ENCODE peak calls at places on chromosomes 6 and 20, in ten cellular contexts. G is IMR-90; I is hepatocyte; E is LoVo; S is uterus; Q is NAMALWA; R is AG08396; O is activated T-helper 1 cell treated with Interleukin-2 at 50 U/mL for 16 hours; J is lung microvascular endothelial cell; A is activated CD8-positive, alpha-beta T cell treated with anti-CD3 and anti-CD28 coated beads for 36 hours. U is an unnamed sample.

GRCh38 chr6:96450760-96451116 is 70.9 kb upstream of the UFL1 start:
- DNase-seq in G (no peak), I (no peak), E (no peak), S (no peak), Q (no peak), R (no peak), O (no peak), J (no peak), A (no peak), U (no peak)

GRCh38 chr20:7772376-7772775 is 167.9 kb downstream of the HAO1 start:
- DNase-seq in G (peak), I (no peak), E (peak), S (no peak), Q (no peak), R (peak), O (no peak), J (peak), A (no peak), U (no peak)

GRCh38 chr6:43951063-43951755 is 176.0 kb downstream of the MRPL14 start:
- DNase-seq in G (no peak), I (peak), E (no peak), S (peak), Q (peak), R (peak), O (no peak), J (peak), A (peak), U (no peak)

GRCh38 chr6:147000545-147001488 is 203.4 kb upstream of the STXBP5 start:
- DNase-seq in G (peak), I (peak), E (no peak), S (no peak), Q (no peak), R (peak), O (no peak), J (peak), A (no peak), U (no peak)

GRCh38 chr6:91573826-91574416 is 987.0 kb upstream of the MAP3K7 start:
- DNase-seq in G (no peak), I (no peak), E (no peak), S (no peak), Q (peak), R (no peak), O (no peak), J (no peak), A (no peak), U (no peak)

GRCh38 chr6:15952231-15953151 is 176.4 kb upstream of the MYLIP start:
- DNase-seq in G (no peak), I (no peak), E (no peak), S (no peak), Q (no peak), R (no peak), O (no peak), J (peak), A (no peak), U (no peak)

GRCh38 chr6:31465718-31466117 is 32.2 kb upstream of the MICB start:
- DNase-seq in G (no peak), I (no peak), E (no peak), S (no peak), Q (no peak), R (no peak), O (no peak), J (no peak), A (no peak), U (no peak)

GRCh38 chr6:41732601-41733348 is 2.6 kb downstream of the TFEB start:
- DNase-seq in G (no peak), I (peak), E (no peak), S (no peak), Q (peak), R (no peak), O (peak), J (no peak), A (peak), U (peak)

GRCh38 chr6:15312500-15312899 is 66.6 kb downstream of the JARID2 start:
- DNase-seq in G (peak), I (no peak), E (no peak), S (no peak), Q (peak), R (no peak), O (no peak), J (peak), A (no peak), U (no peak)

GRCh38 chr6:41583576-41583975 is 37.4 kb downstream of the FOXP4 start:
- DNase-seq in G (no peak), I (no peak), E (no peak), S (no peak), Q (no peak), R (no peak), O (no peak), J (no peak), A (no peak), U (no peak)

GRCh38 chr20:50734730-50735679 is 3.6 kb downstream of the PARD6B start:
- DNase-seq in G (no peak), I (no peak), E (no peak), S (no peak), Q (no peak), R (no peak), O (no peak), J (no peak), A (no peak), U (no peak)

GRCh38 chr6:11712760-11713159 is 65.8 kb downstream of the ADTRP start:
- DNase-seq in G (peak), I (no peak), E (no peak), S (peak), Q (no peak), R (no peak), O (no peak), J (no peak), A (peak), U (no peak)

GRCh38 chr6:139029470-139030210 is 1.1 kb downstream of the ABRACL start:
- DNase-seq in G (peak), I (peak), E (peak), S (peak), Q (peak), R (peak), O (no peak), J (peak), A (peak), U (no peak)

GRCh38 chr6:3428247-3428646 is 28.6 kb downstream of the SLC22A23 start:
- DNase-seq in G (no peak), I (no peak), E (no peak), S (no peak), Q (no peak), R (no peak), O (no peak), J (no peak), A (no peak), U (no peak)

GRCh38 chr6:17865243-17865642 is 122.2 kb downstream of the KIF13A start:
- DNase-seq in G (peak), I (peak), E (peak), S (peak), Q (no peak), R (no peak), O (no peak), J (peak), A (no peak), U (no peak)

GRCh38 chr6:119587537-119587936 is 238.0 kb upstream of the MAN1A1 start:
- DNase-seq in G (peak), I (peak), E (peak), S (no peak), Q (no peak), R (no peak), O (no peak), J (no peak), A (no peak), U (no peak)

GRCh38 chr6:168371989-168372711 is 52.6 kb upstream of the DACT2 start:
- DNase-seq in G (no peak), I (no peak), E (no peak), S (no peak), Q (no peak), R (no peak), O (no peak), J (no peak), A (no peak), U (no peak)

GRCh38 chr6:31308050-31308844 is 36.4 kb upstream of the HLA-C start:
- DNase-seq in G (no peak), I (peak), E (peak), S (no peak), Q (peak), R (no peak), O (peak), J (no peak), A (peak), U (peak)

GRCh38 chr6:156061465-156061864 is 605.8 kb upstream of the NOX3 start:
- DNase-seq in G (no peak), I (no peak), E (no peak), S (no peak), Q (no peak), R (no peak), O (no peak), J (no peak), A (no peak), U (no peak)

GRCh38 chr20:5780233-5781217 is 30.3 kb downstream of the SHLD1 start:
- DNase-seq in G (peak), I (no peak), E (peak), S (no peak), Q (no peak), R (no peak), O (no peak), J (no peak), A (no peak), U (no peak)

GRCh38 chr6:33809619-33810018 is 5.8 kb upstream of the MLN start:
- DNase-seq in G (no peak), I (no peak), E (no peak), S (no peak), Q (peak), R (no peak), O (no peak), J (no peak), A (no peak), U (no peak)

GRCh38 chr20:63330940-63331339 is 30.2 kb downstream of the CHRNA4 start:
- DNase-seq in G (no peak), I (peak), E (no peak), S (no peak), Q (no peak), R (no peak), O (no peak), J (no peak), A (no peak), U (no peak)

GRCh38 chr20:32484221-32485125 is 100.7 kb downstream of the NOL4L start:
- DNase-seq in G (no peak), I (peak), E (peak), S (peak), Q (peak), R (peak), O (no peak), J (peak), A (peak), U (peak)

GRCh38 chr6:149026530-149026942 is 279.7 kb downstream of the UST start:
- DNase-seq in G (peak), I (peak), E (peak), S (no peak), Q (peak), R (peak), O (no peak), J (peak), A (peak), U (no peak)

GRCh38 chr20:20690676-20691476 is 21.6 kb downstream of the RALGAPA2 start:
- DNase-seq in G (no peak), I (no peak), E (no peak), S (no peak), Q (no peak), R (no peak), O (no peak), J (no peak), A (no peak), U (no peak)

GRCh38 chr20:42018979-42019378 is 400.8 kb upstream of the CHD6 start:
- DNase-seq in G (no peak), I (no peak), E (no peak), S (no peak), Q (peak), R (no peak), O (no peak), J (no peak), A (peak), U (no peak)

GRCh38 chr20:54044156-54044555 is 26.2 kb downstream of the BCAS1 start:
- DNase-seq in G (peak), I (peak), E (no peak), S (peak), Q (no peak), R (peak), O (no peak), J (no peak), A (no peak), U (no peak)

GRCh38 chr20:41178904-41179432 is 41.6 kb downstream of the PLCG1 start:
- DNase-seq in G (no peak), I (no peak), E (no peak), S (peak), Q (no peak), R (no peak), O (no peak), J (peak), A (no peak), U (no peak)

GRCh38 chr6:31186052-31186734 is 15.7 kb upstream of the POU5F1 start:
- DNase-seq in G (no peak), I (no peak), E (peak), S (peak), Q (no peak), R (no peak), O (no peak), J (no peak), A (no peak), U (no peak)

GRCh38 chr6:139082370-139082769 is 52.5 kb upstream of the HECA start:
- DNase-seq in G (no peak), I (no peak), E (no peak), S (no peak), Q (no peak), R (no peak), O (no peak), J (no peak), A (no peak), U (no peak)

U was measured in effector CD4-positive, alpha-beta T cell.